ENCODE peak calls at places on chromosomes 6 and 20, in ten cellular contexts. W is stimulated activated naive CD8-positive, alpha-beta T cell treated with anti-CD3 and anti-CD28 coated beads, Interleukin-15, amount 100 ng/mL, for 72 hours; S is Calu3; U is DMS153; K is GM13976; O is GM03348; P is cerebellar cortex; L is endothelial cell; R is RPMI7951; Z is G401. H is an unnamed sample.

GRCh38 chr6:133051264-133051663 is 189.9 kb upstream of the EYA4 start:
- DNase-seq in K (no peak), L (no peak), Z (no peak), U (no peak), O (no peak), R (no peak), P (no peak), W (no peak), S (no peak), H (no peak)

GRCh38 chr20:12287575-12287974 is 369.9 kb downstream of the BTBD3 start:
- DNase-seq in O (no peak), W (no peak), S (peak), R (no peak), U (no peak), K (no peak), Z (no peak), P (no peak), L (no peak), H (no peak)

GRCh38 chr6:2448826-2449571 is 203.6 kb upstream of the GMDS start:
- DNase-seq in U (peak), W (peak), R (peak), L (peak), P (peak), Z (peak), K (peak), O (peak), S (peak), H (peak)

GRCh38 chr6:56238352-56238751 is 9.0 kb downstream of the COL21A1 start:
- DNase-seq in P (no peak), U (no peak), W (no peak), L (no peak), R (no peak), Z (no peak), K (no peak), S (no peak), O (no peak), H (no peak)

GRCh38 chr20:63846128-63846771 is 15.0 kb upstream of the ABHD16B start:
- DNase-seq in L (no peak), K (no peak), S (no peak), O (no peak), U (no peak), W (no peak), Z (peak), R (peak), P (peak), H (no peak)

GRCh38 chr6:168650686-168651085 is 209.7 kb downstream of the SMOC2 start:
- DNase-seq in Z (no peak), P (no peak), O (no peak), R (no peak), L (no peak), S (peak), K (no peak), W (no peak), U (no peak), H (no peak)

GRCh38 chr6:88166901-88167624 is 916 bp upstream of the CNR1 start:
- DNase-seq in P (peak), R (no peak), O (no peak), U (no peak), Z (peak), K (peak), L (peak), W (peak), S (no peak), H (no peak)

GRCh38 chr6:96836579-96837137 is 619 bp downstream of the GPR63 start:
- DNase-seq in L (peak), R (peak), S (no peak), K (no peak), U (no peak), Z (peak), P (peak), W (no peak), O (no peak), H (no peak)

GRCh38 chr6:107894821-107895396 is 63.1 kb downstream of the SEC63 start:
- DNase-seq in S (peak), K (no peak), R (no peak), P (no peak), O (no peak), Z (no peak), W (no peak), U (no peak), L (no peak), H (peak)

GRCh38 chr20:25233016-25233772 is 14.7 kb upstream of the PYGB start:
- DNase-seq in U (peak), R (peak), L (no peak), W (no peak), O (peak), K (no peak), Z (peak), S (peak), P (peak), H (peak)

GRCh38 chr6:67300430-67301040 is 1334.5 kb upstream of the ADGRB3 start:
- DNase-seq in Z (no peak), S (no peak), P (no peak), U (no peak), R (no peak), O (no peak), L (no peak), W (no peak), K (no peak), H (no peak)

GRCh38 chr6:25942561-25943147 is 12.2 kb upstream of the SLC17A2 start:
- DNase-seq in L (no peak), S (peak), R (peak), Z (peak), W (no peak), U (peak), O (peak), P (peak), K (peak), H (peak)

GRCh38 chr6:6788394-6789020 is 200.0 kb downstream of the LY86 start:
- DNase-seq in O (no peak), W (no peak), S (no peak), P (no peak), Z (no peak), L (no peak), K (peak), U (peak), R (no peak), H (peak)

GRCh38 chr6:107318100-107318736 is 141.1 kb downstream of the PDSS2 start:
- DNase-seq in P (peak), O (peak), U (peak), R (peak), W (peak), S (peak), K (peak), L (peak), Z (peak), H (peak)

GRCh38 chr6:41371992-41372525 is 36.7 kb downstream of the NCR2 start:
- DNase-seq in L (peak), O (peak), S (no peak), U (no peak), P (no peak), W (no peak), R (peak), Z (no peak), K (peak), H (peak)

GRCh38 chr6:38080349-38080748 is 260.8 kb downstream of the ZFAND3 start:
- DNase-seq in L (no peak), S (no peak), K (no peak), O (no peak), Z (no peak), W (no peak), P (no peak), R (peak), U (no peak), H (peak)

GRCh38 chr6:137903933-137904821 is 37.1 kb downstream of the TNFAIP3 start:
- DNase-seq in K (peak), P (no peak), O (no peak), U (no peak), W (peak), R (peak), Z (no peak), L (no peak), S (peak), H (peak)

GRCh38 chr20:36154696-36155628 is at the start of gene EPB41L1:
- DNase-seq in Z (peak), S (no peak), U (no peak), K (peak), P (peak), O (peak), L (peak), W (no peak), R (no peak), H (no peak)

GRCh38 chr20:15550116-15550870 is 1023.0 kb downstream of the KIF16B start:
- DNase-seq in P (no peak), S (no peak), W (no peak), R (no peak), O (no peak), L (no peak), K (no peak), U (no peak), Z (no peak), H (no peak)

GRCh38 chr6:84967389-84967788 is 203.0 kb upstream of the TBX18 start:
- DNase-seq in R (peak), Z (peak), W (no peak), P (peak), O (peak), L (peak), K (peak), S (peak), U (no peak), H (peak)

GRCh38 chr20:884983-885952 is 30.9 kb downstream of the ANGPT4 start:
- DNase-seq in P (no peak), Z (no peak), W (no peak), K (no peak), S (no peak), O (peak), L (peak), R (peak), U (peak), H (peak)

GRCh38 chr20:49727894-49728885 is 14.5 kb upstream of the B4GALT5 start:
- DNase-seq in L (no peak), U (no peak), P (no peak), Z (no peak), S (no peak), W (no peak), O (no peak), R (no peak), K (no peak), H (no peak)

GRCh38 chr6:1678966-1679690 is 69.4 kb downstream of the FOXC1 start:
- DNase-seq in R (no peak), K (no peak), S (no peak), P (peak), O (no peak), Z (peak), U (peak), L (no peak), W (no peak), H (no peak)

GRCh38 chr6:134979142-134979541 is 29.2 kb upstream of the ALDH8A1 start:
- DNase-seq in U (no peak), L (no peak), K (peak), S (no peak), Z (no peak), R (no peak), W (peak), P (no peak), O (no peak), H (no peak)

GRCh38 chr20:47464380-47465101 is 37.1 kb upstream of the NCOA3 start:
- DNase-seq in P (no peak), L (no peak), S (peak), O (peak), R (peak), K (no peak), W (no peak), Z (no peak), U (peak), H (peak)

GRCh38 chr6:169787797-169788196 is 36.4 kb downstream of the ERMARD start:
- DNase-seq in S (no peak), Z (no peak), K (no peak), P (no peak), R (no peak), W (no peak), O (no peak), L (no peak), U (no peak), H (no peak)

GRCh38 chr6:112929661-112930060 is 582.5 kb downstream of the RFPL4B start:
- DNase-seq in S (no peak), W (no peak), K (no peak), R (no peak), O (peak), L (no peak), P (no peak), Z (no peak), U (no peak), H (no peak)

GRCh38 chr20:21609221-21609620 is 95.4 kb upstream of the NKX2-2 start:
- DNase-seq in U (no peak), O (peak), W (no peak), K (no peak), Z (no peak), P (no peak), R (peak), S (no peak), L (no peak), H (no peak)

GRCh38 chr6:142014515-142014914 is 118.2 kb upstream of the GJE1 start:
- DNase-seq in W (no peak), U (no peak), L (peak), S (peak), P (no peak), O (peak), K (no peak), R (peak), Z (no peak), H (no peak)

GRCh38 chr6:150231456-150231855 is 88.6 kb downstream of the PPP1R14C start:
- DNase-seq in O (peak), K (no peak), L (no peak), Z (no peak), P (no peak), W (no peak), U (no peak), R (peak), S (no peak), H (no peak)

GRCh38 chr6:150410906-150411305 is 42.1 kb downstream of the IYD start:
- DNase-seq in Z (no peak), R (no peak), L (no peak), P (no peak), W (no peak), U (no peak), O (no peak), S (no peak), K (no peak), H (no peak)

GRCh38 chr6:32128751-32129296 is 778 bp upstream of the ATF6B start:
- DNase-seq in W (no peak), K (no peak), S (no peak), Z (no peak), O (no peak), U (no peak), R (no peak), P (no peak), L (no peak), H (no peak)

GRCh38 chr6:56515081-56515905 is 127.4 kb downstream of the DST start:
- DNase-seq in Z (no peak), K (no peak), L (no peak), O (no peak), U (no peak), P (no peak), R (no peak), S (no peak), W (no peak), H (peak)

GRCh38 chr6:110180228-110181008 is at the start of gene CDC40:
- DNase-seq in Z (no peak), L (peak), S (peak), O (peak), U (no peak), R (no peak), P (no peak), K (peak), W (peak), H (no peak)

GRCh38 chr6:150831577-150831976 is 33.9 kb upstream of the MTHFD1L start:
- DNase-seq in P (peak), R (no peak), S (no peak), L (no peak), U (no peak), O (no peak), Z (peak), K (no peak), W (no peak), H (no peak)

GRCh38 chr6:16334671-16335070 is 96.3 kb downstream of the GMPR start:
- DNase-seq in W (no peak), L (no peak), S (no peak), Z (no peak), R (peak), O (peak), P (no peak), K (no peak), U (no peak), H (no peak)

GRCh38 chr6:4125933-4126864 is 9.2 kb downstream of the ECI2 start:
- DNase-seq in W (no peak), P (no peak), O (peak), R (peak), L (no peak), S (no peak), K (no peak), Z (no peak), U (no peak), H (peak)

H was measured in small intestine.